ENCODE peak calls at places on chromosomes 3 and 15, in eight cellular contexts. B is GM23338, S is neural crest cell, H is astrocyte of the cerebellum, I is spleen, Z is RWPE1, P is lower leg skin, L is body of pancreas. V is an unnamed sample.

GRCh38 chr3:159860727-159861126 is 127.9 kb upstream of the IL12A start:
- DNase-seq in S (no peak), Z (no peak), I (no peak), H (no peak), P (no peak), B (no peak), L (no peak), V (no peak)

GRCh38 chr3:58016710-58017109 is 8.5 kb downstream of the FLNB start:
- DNase-seq in H (no peak), L (no peak), S (no peak), Z (no peak), B (no peak), P (no peak), I (no peak), V (no peak)

GRCh38 chr3:57956833-57957174 is 51.4 kb upstream of the FLNB start:
- DNase-seq in H (no peak), Z (no peak), S (no peak), I (no peak), B (no peak), L (no peak), P (no peak), V (no peak)

GRCh38 chr15:68567345-68567744 is 11.4 kb upstream of the CORO2B start:
- DNase-seq in I (peak), H (no peak), S (no peak), B (no peak), Z (no peak), P (peak), L (no peak), V (no peak)

GRCh38 chr15:99925661-99926461 is 192.6 kb upstream of the LYSMD4 start:
- DNase-seq in H (no peak), I (peak), B (peak), S (no peak), P (peak), L (peak), Z (peak), V (peak)

GRCh38 chr3:13535905-13536304 is 13.0 kb upstream of the FBLN2 start:
- DNase-seq in P (peak), I (peak), Z (no peak), B (no peak), L (no peak), H (no peak), S (no peak), V (no peak)

GRCh38 chr15:83053151-83053550 is 13.9 kb downstream of the BTBD1 start:
- DNase-seq in H (peak), P (no peak), I (no peak), B (no peak), L (no peak), S (no peak), Z (no peak), V (no peak)

GRCh38 chr3:140403559-140403958 is 274.3 kb upstream of the TRIM42 start:
- DNase-seq in H (no peak), B (no peak), L (no peak), I (no peak), P (no peak), S (no peak), Z (no peak), V (no peak)

GRCh38 chr3:81816473-81817260 is 55.2 kb upstream of the GBE1 start:
- DNase-seq in P (no peak), Z (no peak), I (no peak), L (peak), H (peak), S (no peak), B (no peak), V (no peak)

GRCh38 chr15:58378241-58379085 is 53.3 kb upstream of the LIPC start:
- DNase-seq in I (no peak), H (no peak), P (no peak), B (no peak), S (no peak), Z (no peak), L (no peak), V (no peak)

GRCh38 chr15:62706361-62706760 is 336.2 kb upstream of the TPM1 start:
- DNase-seq in L (no peak), I (no peak), H (no peak), Z (no peak), B (no peak), P (no peak), S (no peak), V (no peak)

GRCh38 chr3:150828261-150828660 is 65.3 kb upstream of the SIAH2 start:
- DNase-seq in Z (no peak), B (no peak), P (no peak), L (no peak), I (no peak), H (no peak), S (no peak), V (no peak)

GRCh38 chr3:97896129-97896528 is 74.3 kb downstream of the CRYBG3 start:
- DNase-seq in P (no peak), B (peak), H (no peak), I (no peak), S (no peak), Z (no peak), L (no peak), V (no peak)

GRCh38 chr3:195914648-195915473 is 6.5 kb upstream of the TNK2 start:
- DNase-seq in L (peak), I (peak), P (peak), H (peak), Z (peak), S (peak), B (peak), V (peak)

GRCh38 chr3:54071596-54071995 is 50.8 kb upstream of the CACNA2D3 start:
- DNase-seq in S (no peak), H (no peak), Z (no peak), B (no peak), L (no peak), I (no peak), P (no peak), V (no peak)

GRCh38 chr15:72964135-72964534 is 88.1 kb upstream of the NEO1 start:
- DNase-seq in H (no peak), L (no peak), I (no peak), P (no peak), Z (no peak), B (no peak), S (no peak), V (no peak)

GRCh38 chr15:38996111-38996541 is 431.5 kb upstream of the RASGRP1 start:
- DNase-seq in Z (peak), L (peak), H (peak), I (no peak), S (no peak), P (no peak), B (no peak), V (no peak)

GRCh38 chr15:90221251-90221900 is 12.4 kb downstream of the CIB1 start:
- DNase-seq in L (peak), P (peak), B (peak), Z (peak), H (peak), I (no peak), S (peak), V (peak)

GRCh38 chr15:78540955-78541743 is 905 bp downstream of the PSMA4 start:
- DNase-seq in L (no peak), H (no peak), I (no peak), S (no peak), P (no peak), B (no peak), Z (peak), V (peak)

GRCh38 chr3:51982352-51982837 is 940 bp upstream of the ACY1 start:
- DNase-seq in L (peak), P (peak), S (no peak), Z (peak), B (peak), H (no peak), I (no peak), V (no peak)

GRCh38 chr3:126748701-126749546 is 44.9 kb downstream of the CHCHD6 start:
- DNase-seq in I (no peak), B (no peak), L (no peak), H (no peak), S (no peak), Z (no peak), P (peak), V (no peak)

GRCh38 chr3:4904801-4905695 is 74.2 kb upstream of the BHLHE40 start:
- DNase-seq in S (no peak), Z (peak), I (no peak), H (no peak), L (peak), P (no peak), B (no peak), V (no peak)

GRCh38 chr3:135966349-135966695 is 794 bp downstream of the PPP2R3A start:
- DNase-seq in P (no peak), L (no peak), S (peak), B (peak), Z (no peak), H (peak), I (peak), V (no peak)

DNA sequence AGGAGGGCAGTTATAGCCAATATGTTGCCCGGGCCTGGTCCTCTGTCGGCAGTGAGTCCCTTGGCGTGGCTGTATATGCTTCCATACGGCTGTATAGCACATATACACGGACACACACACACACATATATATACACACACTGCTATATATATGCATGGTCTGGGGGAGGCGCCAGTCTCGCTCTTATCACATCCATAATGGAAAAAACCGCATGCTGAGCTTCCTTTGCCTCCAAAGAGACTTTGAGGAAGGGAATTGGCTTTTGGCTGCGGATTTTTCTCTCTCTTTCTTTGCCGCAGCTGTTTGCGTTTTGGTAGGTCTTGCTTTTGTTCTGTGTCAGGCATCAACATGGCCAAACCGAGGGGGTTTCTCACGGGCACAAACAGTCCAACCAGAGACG is 11.3 kb upstream of the TMEM115 start:
- DNase-seq in H (no peak), P (no peak), Z (no peak), S (no peak), B (peak), I (no peak), L (no peak), V (no peak)
- TF ChIP-seq CTCF in H (peak), P (no peak), Z (no peak), S (peak), B (peak), I (no peak), L (no peak), V (peak)

GRCh38 chr3:177640319-177640997 is 443.2 kb upstream of the TBL1XR1 start:
- DNase-seq in B (peak), H (no peak), I (no peak), L (no peak), Z (no peak), S (no peak), P (no peak), V (no peak)
- TF ChIP-seq CTCF in B (peak), H (no peak), I (no peak), L (no peak), Z (no peak), S (no peak), P (no peak), V (no peak)

GRCh38 chr3:23648326-23648964 is 157.3 kb upstream of the UBE2E1 start:
- DNase-seq in P (no peak), Z (no peak), I (no peak), S (no peak), B (peak), H (no peak), L (no peak), V (no peak)
- TF ChIP-seq CTCF in P (no peak), Z (no peak), I (no peak), S (no peak), B (peak), H (no peak), L (no peak), V (no peak)

GRCh38 chr15:95249524-95249923 is 1018.2 kb downstream of the MCTP2 start:
- DNase-seq in I (no peak), S (no peak), Z (no peak), P (no peak), L (no peak), B (no peak), H (no peak), V (no peak)

GRCh38 chr15:95254263-95254662 is 1022.9 kb downstream of the MCTP2 start:
- DNase-seq in Z (no peak), H (no peak), B (no peak), L (no peak), S (no peak), P (no peak), I (no peak), V (no peak)

GRCh38 chr15:95247068-95247984 is 1016.0 kb downstream of the MCTP2 start:
- DNase-seq in S (no peak), I (no peak), P (no peak), H (peak), Z (peak), B (no peak), L (no peak), V (no peak)

GRCh38 chr15:95252404-95252803 is 1021.0 kb downstream of the MCTP2 start:
- DNase-seq in I (no peak), P (no peak), B (no peak), L (no peak), S (no peak), Z (no peak), H (no peak), V (no peak)
- TF ChIP-seq CTCF in I (no peak), P (no peak), B (no peak), L (no peak), S (no peak), Z (no peak), H (no peak), V (no peak)

GRCh38 chr3:157239082-157239704 is 79.2 kb upstream of the CCNL1 start:
- DNase-seq in H (peak), I (peak), P (no peak), L (peak), S (peak), B (peak), Z (peak), V (no peak)
- TF ChIP-seq CTCF in H (peak), I (peak), P (no peak), L (peak), S (peak), B (peak), Z (peak), V (peak)

GRCh38 chr3:187999821-188000220 is 154.1 kb upstream of the LPP start:
- DNase-seq in B (peak), P (peak), Z (no peak), I (no peak), H (no peak), S (no peak), L (no peak), V (no peak)
- TF ChIP-seq CTCF in B (no peak), P (no peak), Z (no peak), I (no peak), H (no peak), S (no peak), L (no peak), V (no peak)

GRCh38 chr3:157614896-157615295 is 111.7 kb upstream of the VEPH1 start:
- DNase-seq in B (no peak), I (no peak), H (no peak), P (no peak), Z (no peak), S (no peak), L (no peak), V (no peak)

GRCh38 chr3:157618075-157618760 is 115.0 kb upstream of the VEPH1 start:
- DNase-seq in H (peak), Z (peak), I (no peak), B (peak), P (no peak), L (peak), S (no peak), V (no peak)
- TF ChIP-seq CTCF in H (peak), Z (peak), I (peak), B (peak), P (no peak), L (peak), S (peak), V (peak)

GRCh38 chr3:120182613-120183524 is 88.6 kb upstream of the GSK3B start:
- DNase-seq in P (no peak), L (no peak), H (peak), B (peak), I (no peak), Z (peak), S (no peak), V (peak)
- TF ChIP-seq CTCF in P (no peak), L (no peak), H (peak), B (peak), I (no peak), Z (no peak), S (no peak), V (peak)

V was measured in osteocyte.